ENCODE peak calls at places on chromosomes 6 and 20, in four cellular contexts. M is breast epithelium, U is brain microvascular endothelial cell, D is BJ. N is an unnamed sample.

GRCh38 chr20:34215711-34216381 is 25.4 kb upstream of the ASIP start:
- DNase-seq in M (peak), U (peak), D (no peak), N (peak)

GRCh38 chr20:51125774-51126173 is 102.9 kb upstream of the KCNG1 start:
- DNase-seq in M (no peak), U (no peak), D (no peak), N (no peak)

GRCh38 chr6:143183735-143184134 is 123.0 kb downstream of the AIG1 start:
- DNase-seq in M (no peak), U (no peak), D (no peak), N (no peak)

GRCh38 chr20:17202668-17203067 is 24.2 kb upstream of the PCSK2 start:
- DNase-seq in M (no peak), U (no peak), D (no peak), N (no peak)

GRCh38 chr6:13500264-13500663 is 12.9 kb upstream of the GFOD1 start:
- DNase-seq in M (no peak), U (no peak), D (no peak), N (no peak)

GRCh38 chr6:14450133-14451040 is 332.8 kb downstream of the CD83 start:
- DNase-seq in M (no peak), U (no peak), D (no peak), N (peak)

GRCh38 chr20:16747291-16747811 is 807 bp upstream of the OTOR start:
- DNase-seq in M (no peak), U (no peak), D (no peak), N (no peak)

GRCh38 chr20:10247440-10247839 is 28.8 kb downstream of the SNAP25 start:
- DNase-seq in M (no peak), U (no peak), D (no peak), N (peak)

GRCh38 chr6:34386316-34387137 is 5.9 kb downstream of the NUDT3 start:
- DNase-seq in M (no peak), U (peak), D (peak), N (peak)

GRCh38 chr6:89067796-89068195 is 12.8 kb upstream of the PNRC1 start:
- DNase-seq in M (no peak), U (no peak), D (no peak), N (no peak)

GRCh38 chr6:107441706-107442105 is 17.7 kb downstream of the PDSS2 start:
- DNase-seq in M (no peak), U (no peak), D (no peak), N (no peak)

GRCh38 chr6:115972679-115973078 is 88.0 kb downstream of the FRK start:
- DNase-seq in M (no peak), U (no peak), D (no peak), N (no peak)

GRCh38 chr6:13767121-13767794 is 47.1 kb downstream of the MCUR1 start:
- DNase-seq in M (no peak), U (peak), D (no peak), N (peak)

GRCh38 chr6:129786548-129786947 is 74.6 kb downstream of the TMEM244 start:
- DNase-seq in M (no peak), U (peak), D (no peak), N (peak)

GRCh38 chr20:48294196-48294595 is 508.9 kb upstream of the SULF2 start:
- DNase-seq in M (no peak), U (peak), D (no peak), N (peak)

GRCh38 chr6:34967461-34967860 is 78.4 kb downstream of the ANKS1A start:
- DNase-seq in M (no peak), U (no peak), D (no peak), N (no peak)

GRCh38 chr6:109303647-109304283 is 78.5 kb downstream of the CD164 start:
- DNase-seq in M (no peak), U (no peak), D (no peak), N (no peak)

GRCh38 chr20:10853176-10853575 is 179.4 kb upstream of the JAG1 start:
- DNase-seq in M (no peak), U (no peak), D (no peak), N (peak)

GRCh38 chr20:44896583-44896982 is 11.1 kb downstream of the YWHAB start:
- DNase-seq in M (no peak), U (no peak), D (no peak), N (no peak)

GRCh38 chr6:40342674-40343230 is 244.4 kb downstream of the LRFN2 start:
- DNase-seq in M (no peak), U (no peak), D (no peak), N (no peak)

GRCh38 chr6:43070028-43070632 is 6.0 kb upstream of the PTK7 start:
- DNase-seq in M (no peak), U (no peak), D (no peak), N (peak)

GRCh38 chr20:41308290-41308691 is 9.2 kb downstream of the ZHX3 start:
- DNase-seq in M (no peak), U (peak), D (peak), N (peak)

GRCh38 chr6:139982652-139983051 is 608.2 kb upstream of the CITED2 start:
- DNase-seq in M (no peak), U (peak), D (peak), N (peak)

GRCh38 chr6:90284236-90284744 is 12.4 kb downstream of the BACH2 start:
- DNase-seq in M (no peak), U (peak), D (peak), N (peak)

GRCh38 chr6:138800377-138801150 is 4.7 kb downstream of the ECT2L start:
- DNase-seq in M (no peak), U (no peak), D (no peak), N (no peak)

GRCh38 chr6:105781248-105781647 is 304.9 kb upstream of the PRDM1 start:
- DNase-seq in M (no peak), U (no peak), D (no peak), N (no peak)

GRCh38 chr6:128039542-128039941 is 138.7 kb upstream of the THEMIS start:
- DNase-seq in M (no peak), U (no peak), D (peak), N (peak)

GRCh38 chr20:41989935-41990635 is 371.9 kb upstream of the CHD6 start:
- DNase-seq in M (no peak), U (no peak), D (no peak), N (no peak)

GRCh38 chr6:3627501-3627900 is 124.0 kb downstream of the PXDC1 start:
- DNase-seq in M (no peak), U (no peak), D (no peak), N (no peak)

GRCh38 chr6:781350-781961 is 88.5 kb upstream of the EXOC2 start:
- DNase-seq in M (no peak), U (no peak), D (no peak), N (no peak)

GRCh38 chr20:55213653-55214052 is 738.3 kb downstream of the DOK5 start:
- DNase-seq in M (no peak), U (no peak), D (no peak), N (no peak)

GRCh38 chr20:63087236-63087871 is 80.6 kb upstream of the BHLHE23 start:
- DNase-seq in M (no peak), U (no peak), D (no peak), N (no peak)

GRCh38 chr6:127641905-127642304 is 64.9 kb downstream of the C6orf58 start:
- DNase-seq in M (no peak), U (peak), D (no peak), N (peak)

GRCh38 chr6:11423667-11424066 is 113.9 kb upstream of the TMEM170B start:
- DNase-seq in M (no peak), U (no peak), D (no peak), N (no peak)

GRCh38 chr6:7311920-7312615 is 931 bp downstream of the SSR1 start:
- DNase-seq in M (no peak), U (peak), D (no peak), N (no peak)

GRCh38 chr6:11532097-11532496 is 5.5 kb upstream of the TMEM170B start:
- DNase-seq in M (no peak), U (no peak), D (no peak), N (no peak)

GRCh38 chr6:79911992-79912391 is 35.4 kb downstream of the ELOVL4 start:
- DNase-seq in M (no peak), U (no peak), D (no peak), N (no peak)

GRCh38 chr6:43983191-43983590 is 144.1 kb downstream of the MRPL14 start:
- DNase-seq in M (no peak), U (no peak), D (no peak), N (no peak)

GRCh38 chr20:58513580-58514285 is 1.5 kb downstream of the APCDD1L start:
- DNase-seq in M (no peak), U (no peak), D (no peak), N (no peak)
- H3K4me3 ChIP-seq in M (no peak), U (peak), D (no peak), N (peak)

DNA sequence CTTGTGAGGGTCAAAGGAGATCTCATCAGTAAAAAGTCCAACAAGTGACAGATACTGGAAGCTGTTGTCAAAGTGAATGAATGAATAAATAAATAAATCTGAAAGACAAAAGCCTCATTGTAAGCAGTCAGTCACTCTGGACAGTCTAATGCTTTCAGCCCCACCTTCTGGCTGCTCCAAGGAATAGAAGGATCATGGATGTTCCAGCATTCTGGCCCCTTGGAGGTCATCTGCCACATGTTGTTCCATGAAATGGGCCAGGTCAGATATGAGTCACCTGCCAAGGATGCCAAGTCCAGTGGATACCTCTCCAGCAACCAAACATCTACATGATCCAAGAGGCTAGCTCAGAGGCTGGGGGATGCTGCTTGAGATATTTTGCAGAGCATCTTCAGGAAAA is 185.6 kb downstream of the BMP7 start:
- DNase-seq in M (no peak), U (peak), D (no peak), N (peak)
- TF ChIP-seq CTCF in M (no peak), U (peak), D (peak), N (peak)

GRCh38 chr20:36860811-36861624 is 14.9 kb upstream of the TLDC2 start:
- DNase-seq in M (no peak), U (no peak), D (no peak), N (no peak)
- H3K4me3 ChIP-seq in M (peak), U (peak), D (peak), N (peak)

DNA sequence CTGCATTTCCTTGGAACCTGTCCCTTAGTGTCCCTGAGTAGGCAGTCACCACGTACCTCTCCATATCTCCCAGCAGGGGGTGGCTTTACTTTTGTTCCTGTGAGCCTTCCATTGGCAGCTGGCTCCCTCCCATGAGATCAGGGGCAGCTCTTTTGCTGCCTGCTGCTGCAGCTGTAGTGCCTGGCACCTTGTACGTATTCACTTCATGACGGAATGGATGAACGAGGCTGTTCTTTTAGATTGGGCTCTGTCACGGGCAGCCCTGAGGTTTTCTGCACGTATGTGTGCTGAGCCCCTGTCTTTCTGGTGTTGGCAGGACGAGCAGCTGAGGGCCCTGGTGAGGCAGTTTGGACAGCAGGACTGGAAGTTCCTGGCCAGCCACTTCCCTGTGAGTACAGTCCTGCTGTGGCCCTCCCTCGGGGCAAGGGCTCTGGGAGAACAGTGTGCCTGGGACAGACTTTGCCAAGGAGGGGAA is 14.6 kb downstream of the MYBL2 start:
- DNase-seq in M (no peak), U (no peak), D (no peak), N (peak)
- TF ChIP-seq CTCF in M (no peak), U (no peak), D (peak), N (no peak)

GRCh38 chr6:158910484-158911075 is 89.4 kb downstream of the RSPH3 start:
- DNase-seq in M (peak), U (no peak), D (no peak), N (no peak)

GRCh38 chr6:158911746-158912158 is 88.2 kb downstream of the RSPH3 start:
- DNase-seq in M (no peak), U (no peak), D (no peak), N (no peak)

GRCh38 chr6:158907931-158908330 is 88.8 kb upstream of the EZR start:
- DNase-seq in M (no peak), U (no peak), D (no peak), N (no peak)

GRCh38 chr6:158908596-158908995 is 89.4 kb upstream of the EZR start:
- DNase-seq in M (no peak), U (no peak), D (no peak), N (no peak)

DNA sequence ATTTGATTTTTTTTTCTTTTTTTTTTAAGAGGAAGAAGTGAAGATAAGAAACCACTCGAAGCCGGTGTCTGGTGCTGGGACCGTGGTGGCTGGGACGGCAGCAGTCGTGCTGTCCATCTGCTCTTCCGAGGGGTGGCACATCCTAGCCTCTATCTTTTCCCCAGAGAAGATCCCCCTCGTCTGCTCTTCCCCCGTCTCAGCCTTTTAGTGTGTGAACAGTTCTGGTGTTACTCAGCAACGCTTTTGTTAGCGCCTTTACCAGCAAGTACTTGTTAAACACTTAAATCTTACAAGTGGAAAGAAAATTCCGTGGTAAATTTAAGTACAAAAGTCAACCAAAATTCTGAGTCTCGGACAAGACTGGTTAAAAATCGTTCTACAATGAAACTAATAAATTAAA is 90.1 kb downstream of the RSPH3 start:
- DNase-seq in M (no peak), U (no peak), D (no peak), N (no peak)
- H3K4me3 ChIP-seq in M (no peak), U (no peak), D (no peak), N (no peak)

DNA sequence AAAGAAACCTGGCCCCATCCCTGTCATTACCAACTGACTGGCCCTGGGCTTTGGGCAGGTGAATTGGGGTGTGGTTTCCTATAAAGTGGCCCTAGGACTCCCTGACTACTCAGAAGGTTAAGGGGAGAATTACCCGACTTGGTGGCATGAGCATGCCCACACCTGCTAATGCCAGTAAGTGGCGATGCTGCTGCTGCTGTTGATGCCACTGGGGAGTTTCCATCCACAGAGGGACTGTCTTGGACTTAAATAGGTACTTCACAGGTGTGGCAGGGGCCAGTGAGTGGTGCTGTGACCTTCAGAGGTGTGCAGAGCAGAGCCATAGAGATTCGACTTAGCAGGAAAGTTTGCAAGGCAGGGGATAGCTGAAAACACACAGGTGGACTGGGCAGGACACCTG is 32.6 kb upstream of the MDFI start:
- DNase-seq in M (no peak), U (no peak), D (no peak), N (no peak)
- TF ChIP-seq CTCF in M (no peak), U (no peak), D (no peak), N (no peak)

DNA sequence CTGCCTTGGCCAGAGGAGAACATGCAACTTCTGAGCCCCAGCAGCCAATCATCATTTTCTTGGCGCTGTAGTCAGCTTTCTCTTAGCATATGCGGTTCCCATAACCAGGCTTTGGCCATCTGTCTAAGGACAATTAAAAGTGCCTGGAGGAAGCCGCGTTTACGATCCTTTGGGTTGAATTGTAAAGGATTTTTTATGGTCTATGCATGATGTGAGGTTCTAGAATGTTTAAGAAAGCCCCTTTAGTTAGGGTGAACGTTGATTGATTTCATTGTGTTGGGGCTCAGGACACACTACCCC is 791 bp upstream of the CDK19 start:
- DNase-seq in M (no peak), U (no peak), D (no peak), N (no peak)
- H3K4me3 ChIP-seq in M (peak), U (peak), D (peak), N (peak)

N was measured in foreskin fibroblast.